ENCODE peak calls at places on chromosomes 4 and X, in nine cellular contexts. One of them, this sample, is unnamed.

GRCh38 chrX:150049647-150050046 is 111.4 kb upstream of the EOLA2 start:
- DNase-seq in right cardiac atrium: no peak
- DNase-seq in NCI-H1417: no peak
- DNase-seq in Right ventricle myocardium superior: no peak
- DNase-seq in activated CD8-positive, alpha-beta memory T cell treated with anti-CD3 and anti-CD28 coated beads, Interleukin-2, amount 10 ng/mL, durations not matched to agents 7 days and 5 days: no peak
- DNase-seq in MCF 10A: no peak
- DNase-seq in occipital lobe: no peak
- DNase-seq in activated T-helper 1 cell treated with anti-CD3 and anti-CD28 coated beads, Interleukin-12 subunit alpha, Interleukin-12 subunit beta, Interleukin-2, Interleukin-4 antibody, amounts not matched to agents 30 ng/mL and 10 ng/mL and 1 ng/mL, durations not matched to agents 14 hours and 24 hours and 36 hours: no peak
- DNase-seq in pancreas: no peak
- DNase-seq in this sample: no peak

GRCh38 chr4:121728798-121729226 is 32.0 kb upstream of the ANXA5 start:
- DNase-seq in right cardiac atrium: no peak
- DNase-seq in NCI-H1417: no peak
- DNase-seq in Right ventricle myocardium superior: no peak
- DNase-seq in activated CD8-positive, alpha-beta memory T cell treated with anti-CD3 and anti-CD28 coated beads, Interleukin-2, amount 10 ng/mL, durations not matched to agents 7 days and 5 days: no peak
- DNase-seq in MCF 10A: peak
- DNase-seq in occipital lobe: no peak
- DNase-seq in activated T-helper 1 cell treated with anti-CD3 and anti-CD28 coated beads, Interleukin-12 subunit alpha, Interleukin-12 subunit beta, Interleukin-2, Interleukin-4 antibody, amounts not matched to agents 30 ng/mL and 10 ng/mL and 1 ng/mL, durations not matched to agents 14 hours and 24 hours and 36 hours: no peak
- DNase-seq in pancreas: no peak
- DNase-seq in this sample: no peak

GRCh38 chrX:136652822-136653723 is 5.1 kb downstream of the CD40LG start:
- DNase-seq in right cardiac atrium: peak
- DNase-seq in NCI-H1417: no peak
- DNase-seq in Right ventricle myocardium superior: peak
- DNase-seq in activated CD8-positive, alpha-beta memory T cell treated with anti-CD3 and anti-CD28 coated beads, Interleukin-2, amount 10 ng/mL, durations not matched to agents 7 days and 5 days: no peak
- DNase-seq in MCF 10A: no peak
- DNase-seq in occipital lobe: no peak
- DNase-seq in activated T-helper 1 cell treated with anti-CD3 and anti-CD28 coated beads, Interleukin-12 subunit alpha, Interleukin-12 subunit beta, Interleukin-2, Interleukin-4 antibody, amounts not matched to agents 30 ng/mL and 10 ng/mL and 1 ng/mL, durations not matched to agents 14 hours and 24 hours and 36 hours: no peak
- DNase-seq in pancreas: no peak
- DNase-seq in this sample: no peak

GRCh38 chr4:135325264-135325663 is 1123.7 kb upstream of the PABPC4L start:
- DNase-seq in right cardiac atrium: no peak
- DNase-seq in NCI-H1417: no peak
- DNase-seq in Right ventricle myocardium superior: no peak
- DNase-seq in activated CD8-positive, alpha-beta memory T cell treated with anti-CD3 and anti-CD28 coated beads, Interleukin-2, amount 10 ng/mL, durations not matched to agents 7 days and 5 days: no peak
- DNase-seq in MCF 10A: no peak
- DNase-seq in occipital lobe: no peak
- DNase-seq in activated T-helper 1 cell treated with anti-CD3 and anti-CD28 coated beads, Interleukin-12 subunit alpha, Interleukin-12 subunit beta, Interleukin-2, Interleukin-4 antibody, amounts not matched to agents 30 ng/mL and 10 ng/mL and 1 ng/mL, durations not matched to agents 14 hours and 24 hours and 36 hours: no peak
- DNase-seq in pancreas: no peak
- DNase-seq in this sample: no peak

GRCh38 chr4:39638358-39639239 is at the start of gene SMIM14:
- DNase-seq in right cardiac atrium: peak
- DNase-seq in NCI-H1417: peak
- DNase-seq in Right ventricle myocardium superior: peak
- DNase-seq in activated CD8-positive, alpha-beta memory T cell treated with anti-CD3 and anti-CD28 coated beads, Interleukin-2, amount 10 ng/mL, durations not matched to agents 7 days and 5 days: peak
- DNase-seq in MCF 10A: peak
- DNase-seq in occipital lobe: peak
- DNase-seq in activated T-helper 1 cell treated with anti-CD3 and anti-CD28 coated beads, Interleukin-12 subunit alpha, Interleukin-12 subunit beta, Interleukin-2, Interleukin-4 antibody, amounts not matched to agents 30 ng/mL and 10 ng/mL and 1 ng/mL, durations not matched to agents 14 hours and 24 hours and 36 hours: peak
- DNase-seq in pancreas: peak
- DNase-seq in this sample: peak

GRCh38 chr4:74266081-74266480 is 42.2 kb upstream of the EPGN start:
- DNase-seq in right cardiac atrium: no peak
- DNase-seq in NCI-H1417: no peak
- DNase-seq in Right ventricle myocardium superior: no peak
- DNase-seq in activated CD8-positive, alpha-beta memory T cell treated with anti-CD3 and anti-CD28 coated beads, Interleukin-2, amount 10 ng/mL, durations not matched to agents 7 days and 5 days: no peak
- DNase-seq in MCF 10A: peak
- DNase-seq in occipital lobe: no peak
- DNase-seq in activated T-helper 1 cell treated with anti-CD3 and anti-CD28 coated beads, Interleukin-12 subunit alpha, Interleukin-12 subunit beta, Interleukin-2, Interleukin-4 antibody, amounts not matched to agents 30 ng/mL and 10 ng/mL and 1 ng/mL, durations not matched to agents 14 hours and 24 hours and 36 hours: no peak
- DNase-seq in pancreas: no peak
- DNase-seq in this sample: no peak

GRCh38 chrX:2226906-2227656 is 273.7 kb downstream of the DHRSX start:
- DNase-seq in right cardiac atrium: no peak
- DNase-seq in NCI-H1417: no peak
- DNase-seq in Right ventricle myocardium superior: no peak
- DNase-seq in activated CD8-positive, alpha-beta memory T cell treated with anti-CD3 and anti-CD28 coated beads, Interleukin-2, amount 10 ng/mL, durations not matched to agents 7 days and 5 days: no peak
- DNase-seq in MCF 10A: no peak
- DNase-seq in occipital lobe: no peak
- DNase-seq in activated T-helper 1 cell treated with anti-CD3 and anti-CD28 coated beads, Interleukin-12 subunit alpha, Interleukin-12 subunit beta, Interleukin-2, Interleukin-4 antibody, amounts not matched to agents 30 ng/mL and 10 ng/mL and 1 ng/mL, durations not matched to agents 14 hours and 24 hours and 36 hours: no peak
- DNase-seq in pancreas: no peak
- DNase-seq in this sample: no peak

GRCh38 chrX:48475295-48475694 is 704 bp upstream of the FTSJ1 start:
- DNase-seq in right cardiac atrium: no peak
- DNase-seq in NCI-H1417: no peak
- DNase-seq in Right ventricle myocardium superior: no peak
- DNase-seq in activated CD8-positive, alpha-beta memory T cell treated with anti-CD3 and anti-CD28 coated beads, Interleukin-2, amount 10 ng/mL, durations not matched to agents 7 days and 5 days: no peak
- DNase-seq in MCF 10A: no peak
- DNase-seq in occipital lobe: no peak
- DNase-seq in activated T-helper 1 cell treated with anti-CD3 and anti-CD28 coated beads, Interleukin-12 subunit alpha, Interleukin-12 subunit beta, Interleukin-2, Interleukin-4 antibody, amounts not matched to agents 30 ng/mL and 10 ng/mL and 1 ng/mL, durations not matched to agents 14 hours and 24 hours and 36 hours: no peak
- DNase-seq in pancreas: no peak
- DNase-seq in this sample: no peak

GRCh38 chrX:30228526-30228925 is 1.9 kb upstream of the MAGEB3 start:
- DNase-seq in right cardiac atrium: no peak
- DNase-seq in NCI-H1417: no peak
- DNase-seq in Right ventricle myocardium superior: no peak
- DNase-seq in activated CD8-positive, alpha-beta memory T cell treated with anti-CD3 and anti-CD28 coated beads, Interleukin-2, amount 10 ng/mL, durations not matched to agents 7 days and 5 days: no peak
- DNase-seq in MCF 10A: no peak
- DNase-seq in occipital lobe: no peak
- DNase-seq in activated T-helper 1 cell treated with anti-CD3 and anti-CD28 coated beads, Interleukin-12 subunit alpha, Interleukin-12 subunit beta, Interleukin-2, Interleukin-4 antibody, amounts not matched to agents 30 ng/mL and 10 ng/mL and 1 ng/mL, durations not matched to agents 14 hours and 24 hours and 36 hours: no peak
- DNase-seq in pancreas: no peak
- DNase-seq in this sample: no peak

GRCh38 chr4:40247350-40247749 is 50.5 kb downstream of the RHOH start:
- DNase-seq in right cardiac atrium: no peak
- DNase-seq in NCI-H1417: no peak
- DNase-seq in Right ventricle myocardium superior: no peak
- DNase-seq in activated CD8-positive, alpha-beta memory T cell treated with anti-CD3 and anti-CD28 coated beads, Interleukin-2, amount 10 ng/mL, durations not matched to agents 7 days and 5 days: peak
- DNase-seq in MCF 10A: no peak
- DNase-seq in occipital lobe: no peak
- DNase-seq in activated T-helper 1 cell treated with anti-CD3 and anti-CD28 coated beads, Interleukin-12 subunit alpha, Interleukin-12 subunit beta, Interleukin-2, Interleukin-4 antibody, amounts not matched to agents 30 ng/mL and 10 ng/mL and 1 ng/mL, durations not matched to agents 14 hours and 24 hours and 36 hours: peak
- DNase-seq in pancreas: no peak
- DNase-seq in this sample: no peak

GRCh38 chr4:7262134-7262533 is 69.8 kb downstream of the SORCS2 start:
- DNase-seq in right cardiac atrium: no peak
- DNase-seq in NCI-H1417: no peak
- DNase-seq in Right ventricle myocardium superior: no peak
- DNase-seq in activated CD8-positive, alpha-beta memory T cell treated with anti-CD3 and anti-CD28 coated beads, Interleukin-2, amount 10 ng/mL, durations not matched to agents 7 days and 5 days: no peak
- DNase-seq in MCF 10A: no peak
- DNase-seq in occipital lobe: no peak
- DNase-seq in activated T-helper 1 cell treated with anti-CD3 and anti-CD28 coated beads, Interleukin-12 subunit alpha, Interleukin-12 subunit beta, Interleukin-2, Interleukin-4 antibody, amounts not matched to agents 30 ng/mL and 10 ng/mL and 1 ng/mL, durations not matched to agents 14 hours and 24 hours and 36 hours: no peak
- DNase-seq in pancreas: no peak
- DNase-seq in this sample: no peak

GRCh38 chr4:36722986-36723385 is 441.6 kb downstream of the DTHD1 start:
- DNase-seq in right cardiac atrium: no peak
- DNase-seq in NCI-H1417: no peak
- DNase-seq in Right ventricle myocardium superior: no peak
- DNase-seq in activated CD8-positive, alpha-beta memory T cell treated with anti-CD3 and anti-CD28 coated beads, Interleukin-2, amount 10 ng/mL, durations not matched to agents 7 days and 5 days: no peak
- DNase-seq in MCF 10A: no peak
- DNase-seq in occipital lobe: no peak
- DNase-seq in activated T-helper 1 cell treated with anti-CD3 and anti-CD28 coated beads, Interleukin-12 subunit alpha, Interleukin-12 subunit beta, Interleukin-2, Interleukin-4 antibody, amounts not matched to agents 30 ng/mL and 10 ng/mL and 1 ng/mL, durations not matched to agents 14 hours and 24 hours and 36 hours: no peak
- DNase-seq in pancreas: no peak
- DNase-seq in this sample: no peak

GRCh38 chrX:41720125-41720780 is 3.7 kb upstream of the GPR82 start:
- DNase-seq in right cardiac atrium: no peak
- DNase-seq in NCI-H1417: no peak
- DNase-seq in Right ventricle myocardium superior: no peak
- DNase-seq in activated CD8-positive, alpha-beta memory T cell treated with anti-CD3 and anti-CD28 coated beads, Interleukin-2, amount 10 ng/mL, durations not matched to agents 7 days and 5 days: peak
- DNase-seq in MCF 10A: no peak
- DNase-seq in occipital lobe: no peak
- DNase-seq in activated T-helper 1 cell treated with anti-CD3 and anti-CD28 coated beads, Interleukin-12 subunit alpha, Interleukin-12 subunit beta, Interleukin-2, Interleukin-4 antibody, amounts not matched to agents 30 ng/mL and 10 ng/mL and 1 ng/mL, durations not matched to agents 14 hours and 24 hours and 36 hours: peak
- DNase-seq in pancreas: no peak
- DNase-seq in this sample: no peak

GRCh38 chr4:133623847-133624246 is 474.8 kb downstream of the PCDH10 start:
- DNase-seq in right cardiac atrium: no peak
- DNase-seq in NCI-H1417: no peak
- DNase-seq in Right ventricle myocardium superior: no peak
- DNase-seq in activated CD8-positive, alpha-beta memory T cell treated with anti-CD3 and anti-CD28 coated beads, Interleukin-2, amount 10 ng/mL, durations not matched to agents 7 days and 5 days: no peak
- DNase-seq in MCF 10A: no peak
- DNase-seq in occipital lobe: no peak
- DNase-seq in activated T-helper 1 cell treated with anti-CD3 and anti-CD28 coated beads, Interleukin-12 subunit alpha, Interleukin-12 subunit beta, Interleukin-2, Interleukin-4 antibody, amounts not matched to agents 30 ng/mL and 10 ng/mL and 1 ng/mL, durations not matched to agents 14 hours and 24 hours and 36 hours: no peak
- DNase-seq in pancreas: no peak
- DNase-seq in this sample: no peak

GRCh38 chr4:66501986-66502385 is 831.7 kb upstream of the EPHA5 start:
- DNase-seq in right cardiac atrium: no peak
- DNase-seq in NCI-H1417: no peak
- DNase-seq in Right ventricle myocardium superior: no peak
- DNase-seq in activated CD8-positive, alpha-beta memory T cell treated with anti-CD3 and anti-CD28 coated beads, Interleukin-2, amount 10 ng/mL, durations not matched to agents 7 days and 5 days: no peak
- DNase-seq in MCF 10A: no peak
- DNase-seq in occipital lobe: no peak
- DNase-seq in activated T-helper 1 cell treated with anti-CD3 and anti-CD28 coated beads, Interleukin-12 subunit alpha, Interleukin-12 subunit beta, Interleukin-2, Interleukin-4 antibody, amounts not matched to agents 30 ng/mL and 10 ng/mL and 1 ng/mL, durations not matched to agents 14 hours and 24 hours and 36 hours: no peak
- DNase-seq in pancreas: no peak
- DNase-seq in this sample: no peak

This sample was measured in head of caudate nucleus.